ENCODE peak calls at places on chromosomes 12 and 14, in nine cellular contexts. W, O, I, Y, V, B, P, R and Q are unnamed samples.
A peak's percentile ranks its signal among the peaks of the same experiment; 100 is the strongest.

GRCh38 chr14:24965934-24966593 is 83.9 kb downstream of the STXBP6 start:
- DNase-seq in V (no peak), Y (peak; percentile 35), I (no peak), B (peak; percentile 96), P (no peak), O (peak; percentile 25), R (peak; percentile 57), W (peak; percentile 72), Q (no peak)

GRCh38 chr14:56474419-56475022 is 105.1 kb upstream of the TMEM260 start:
- DNase-seq in V (no peak), R (peak; percentile 6), I (no peak), O (no peak), B (peak; percentile 79), Y (peak; percentile 13), P (no peak), W (no peak), Q (no peak)

GRCh38 chr12:50750366-50750765 is 13.5 kb upstream of the ATF1 start:
- DNase-seq in W (no peak), I (no peak), P (no peak), V (no peak), R (no peak), B (no peak), O (no peak), Y (no peak), Q (no peak)

GRCh38 chr12:27667540-27667939 is 28.7 kb upstream of the REP15 start:
- DNase-seq in P (no peak), R (peak; percentile 57), Y (peak; percentile 9), I (peak; percentile 90), B (peak; percentile 23), V (no peak), O (peak; percentile 45), W (no peak), Q (no peak)

GRCh38 chr14:102708494-102708893 is 68.8 kb upstream of the TRAF3 start:
- DNase-seq in V (no peak), B (no peak), P (no peak), I (no peak), O (no peak), Y (no peak), W (no peak), R (no peak), Q (no peak)

GRCh38 chr14:99627510-99628381 is 17.2 kb upstream of the HHIPL1 start:
- DNase-seq in O (no peak), P (no peak), V (no peak), W (no peak), B (no peak), Y (no peak), I (peak; percentile 58), R (no peak), Q (no peak)

GRCh38 chr12:104519190-104519857 is 62.6 kb downstream of the CHST11 start:
- DNase-seq in V (no peak), Y (no peak), P (no peak), O (no peak), W (no peak), I (no peak), B (no peak), R (no peak), Q (no peak)

GRCh38 chr14:35234007-35234406 is 58.2 kb upstream of the PSMA6 start:
- DNase-seq in R (no peak), I (no peak), O (no peak), Y (peak; percentile 88), P (no peak), W (no peak), B (peak; percentile 71), V (no peak), Q (no peak)

GRCh38 chr14:51208982-51209381 is 31.1 kb upstream of the TMX1 start:
- DNase-seq in W (no peak), I (no peak), O (no peak), V (no peak), B (no peak), R (no peak), P (no peak), Y (no peak), Q (no peak)

GRCh38 chr12:7907009-7907408 is 29.0 kb downstream of the SLC2A3 start:
- DNase-seq in P (no peak), I (no peak), V (no peak), Y (no peak), O (no peak), W (peak; percentile 87), B (peak; percentile 19), R (peak; percentile 46), Q (no peak)

GRCh38 chr14:105314287-105315185 is at the start of gene PACS2:
- DNase-seq in B (peak; percentile 96), Y (peak; percentile 76), O (peak; percentile 86), P (no peak), I (peak; percentile 91), R (peak; percentile 29), W (peak; percentile 86), V (peak; percentile 70), Q (peak; percentile 71)